ENCODE peak calls at places on chromosomes 12 and 14, in four cellular contexts. I, P, O and H are unnamed samples.
A peak's percentile ranks its signal among the peaks of the same experiment; 100 is the strongest.

GRCh38 chr14:103802353-103802752 is 45.0 kb downstream of the PPP1R13B start:
- DNase-seq in P (no peak), O (no peak), I (no peak), H (no peak)

GRCh38 chr12:32155911-32156585 is 49.4 kb downstream of the BICD1 start:
- DNase-seq in O (no peak), P (no peak), I (peak; percentile 18), H (no peak)

GRCh38 chr14:43005807-43006206 is 1399.1 kb downstream of the LRFN5 start:
- DNase-seq in O (no peak), P (peak; percentile 42), I (peak; percentile 5), H (no peak)

GRCh38 chr12:115421796-115422709 is 738.1 kb upstream of the TBX3 start:
- DNase-seq in P (no peak), I (no peak), O (no peak), H (no peak)

GRCh38 chr14:49977126-49977841 is 84.4 kb downstream of the ARF6 start:
- DNase-seq in P (no peak), O (peak; percentile 50), I (no peak), H (no peak)

GRCh38 chr14:101573289-101573688 is 12.0 kb downstream of the DIO3 start:
- DNase-seq in O (no peak), P (no peak), I (no peak), H (no peak)

GRCh38 chr12:92927055-92927435 is 2.0 kb downstream of the EEA1 start:
- DNase-seq in O (peak; percentile 38), I (no peak), P (peak; percentile 51), H (peak; percentile 44)

GRCh38 chr14:74804219-74804825 is 41.2 kb downstream of the YLPM1 start:
- DNase-seq in O (no peak), I (peak; percentile 54), P (peak; percentile 82), H (no peak)

GRCh38 chr12:127044841-127045240 is 1222.1 kb upstream of the TMEM132C start:
- DNase-seq in I (no peak), O (no peak), P (no peak), H (no peak)

GRCh38 chr12:132362966-132363660 is 33.7 kb upstream of the GALNT9 start:
- DNase-seq in P (no peak), O (no peak), I (no peak), H (no peak)

GRCh38 chr12:112183141-112183581 is 57.8 kb downstream of the TRAFD1 start:
- DNase-seq in O (peak; percentile 28), I (no peak), P (peak; percentile 76), H (no peak)

GRCh38 chr14:68260121-68260520 is 440.5 kb downstream of the RAD51B start:
- DNase-seq in O (no peak), P (no peak), I (no peak), H (no peak)

GRCh38 chr14:92563359-92563758 is 49.8 kb downstream of the RIN3 start:
- DNase-seq in I (no peak), P (no peak), O (no peak), H (no peak)

GRCh38 chr12:66688836-66689439 is 10.1 kb upstream of the GRIP1 start:
- DNase-seq in I (peak; percentile 17), P (peak; percentile 32), O (no peak), H (peak; percentile 65)

GRCh38 chr12:114025935-114026334 is 59.8 kb upstream of the RBM19 start:
- DNase-seq in I (no peak), O (no peak), P (no peak), H (no peak)

GRCh38 chr14:92544051-92544730 is 30.6 kb downstream of the RIN3 start:
- DNase-seq in O (no peak), P (no peak), I (no peak), H (no peak)

GRCh38 chr12:41293011-41293410 is 104.9 kb downstream of the PDZRN4 start:
- DNase-seq in P (no peak), I (no peak), O (no peak), H (peak; percentile 3)

GRCh38 chr12:7099290-7099996 is 7.2 kb upstream of the C1R start:
- DNase-seq in I (no peak), O (no peak), P (no peak), H (no peak)

GRCh38 chr12:12474931-12475485 is 87.7 kb downstream of the DUSP16 start:
- DNase-seq in I (no peak), P (peak; percentile 42), O (peak; percentile 58), H (no peak)

GRCh38 chr14:52885230-52885629 is 65.6 kb downstream of the FERMT2 start:
- DNase-seq in I (peak; percentile 79), O (no peak), P (peak; percentile 45), H (no peak)

GRCh38 chr14:99260652-99261551 is 11.1 kb downstream of the BCL11B start:
- DNase-seq in O (no peak), P (no peak), I (no peak), H (no peak)

GRCh38 chr12:101707131-101707782 is 9.8 kb downstream of the CHPT1 start:
- DNase-seq in O (no peak), I (peak; percentile 66), P (peak; percentile 11), H (peak; percentile 76)

GRCh38 chr12:93645702-93646101 is 31.5 kb upstream of the CRADD start:
- DNase-seq in I (peak; percentile 30), P (peak; percentile 30), O (no peak), H (peak; percentile 23)

GRCh38 chr12:109934026-109934425 is 34.0 kb downstream of the TCHP start:
- DNase-seq in P (no peak), O (no peak), I (no peak), H (no peak)

GRCh38 chr12:132174703-132175490 is 30.6 kb downstream of the NOC4L start:
- DNase-seq in I (no peak), P (no peak), O (no peak), H (peak; percentile 41)

GRCh38 chr14:72049462-72049861 is 117.2 kb downstream of the RGS6 start:
- DNase-seq in P (no peak), O (peak; percentile 37), I (no peak), H (no peak)

GRCh38 chr12:132812631-132813305 is 15.9 kb downstream of the GOLGA3 start:
- DNase-seq in O (no peak), I (peak; percentile 92), P (no peak), H (no peak)

GRCh38 chr14:50677527-50678063 is 9.5 kb upstream of the SAV1 start:
- DNase-seq in O (no peak), I (peak; percentile 37), P (peak; percentile 76), H (peak; percentile 66)

GRCh38 chr12:12819752-12820311 is 6.7 kb downstream of the DDX47 start:
- DNase-seq in I (peak; percentile 97), O (no peak), P (peak; percentile 91), H (peak; percentile 96)

GRCh38 chr12:22625671-22626251 is 790 bp downstream of the ETNK1 start:
- DNase-seq in P (peak; percentile 39), O (no peak), I (peak; percentile 48), H (no peak)

GRCh38 chr12:6434205-6435180 is 10.3 kb upstream of the CD27 start:
- DNase-seq in I (peak; percentile 50), O (no peak), P (no peak), H (no peak)

GRCh38 chr12:62934799-62935674 is at the start of gene PPM1H:
- DNase-seq in I (peak; percentile 16), O (no peak), P (peak; percentile 15), H (peak; percentile 78)

GRCh38 chr12:52993558-52993869 is 12.7 kb upstream of the EIF4B start:
- DNase-seq in O (no peak), P (no peak), I (no peak), H (no peak)

GRCh38 chr12:109310247-109311125 is 1.4 kb upstream of the FOXN4 start:
- DNase-seq in O (no peak), P (no peak), I (no peak), H (no peak)

GRCh38 chr12:78871566-78871965 is 7.0 kb downstream of the SYT1 start:
- DNase-seq in O (no peak), P (peak; percentile 8), I (no peak), H (no peak)

GRCh38 chr12:68447807-68448138 is 115.6 kb upstream of the MDM1 start:
- DNase-seq in I (no peak), O (no peak), P (no peak), H (no peak)

GRCh38 chr12:89245090-89245489 is 107.2 kb downstream of the DUSP6 start:
- DNase-seq in O (no peak), I (peak; percentile 65), P (peak; percentile 54), H (no peak)

GRCh38 chr12:65492997-65493892 is 214.8 kb downstream of the MSRB3 start:
- DNase-seq in I (no peak), P (no peak), O (no peak), H (no peak)

GRCh38 chr14:24051162-24051788 is 534 bp upstream of the CARMIL3 start:
- DNase-seq in P (no peak), O (no peak), I (no peak), H (no peak)